ENCODE peak calls at places on chromosomes 3 and 15, in five cellular contexts. J, G, Q, C and B are unnamed samples.

GRCh38 chr3:99637381-99638111 is 848 bp upstream of the COL8A1 start:
- DNase-seq in J (no peak), G (no peak), Q (peak), C (peak), B (no peak)

GRCh38 chr3:175432338-175433025 is 573.3 kb downstream of the NAALADL2 start:
- DNase-seq in J (no peak), G (no peak), Q (no peak), C (no peak), B (no peak)

GRCh38 chr15:74988007-74988800 is 7.2 kb upstream of the SCAMP5 start:
- DNase-seq in J (no peak), G (no peak), Q (peak), C (peak), B (no peak)

GRCh38 chr3:48039487-48040190 is 23.4 kb upstream of the MAP4 start:
- DNase-seq in J (no peak), G (no peak), Q (no peak), C (no peak), B (no peak)

GRCh38 chr3:181687738-181688137 is 24.0 kb upstream of the SOX2 start:
- DNase-seq in J (no peak), G (no peak), Q (no peak), C (no peak), B (no peak)

GRCh38 chr3:131216801-131217200 is 164.8 kb upstream of the NUDT16 start:
- DNase-seq in J (no peak), G (no peak), Q (peak), C (peak), B (no peak)

GRCh38 chr3:99114565-99115291 is 213.2 kb upstream of the DCBLD2 start:
- DNase-seq in J (no peak), G (no peak), Q (no peak), C (peak), B (no peak)

GRCh38 chr3:109081746-109082510 is 36.0 kb downstream of the MORC1 start:
- DNase-seq in J (no peak), G (no peak), Q (no peak), C (peak), B (no peak)

GRCh38 chr3:161354554-161354953 is 16.8 kb downstream of the SPTSSB start:
- DNase-seq in J (no peak), G (no peak), Q (no peak), C (no peak), B (no peak)

GRCh38 chr15:96948981-96949380 is 618.5 kb downstream of the NR2F2 start:
- DNase-seq in J (no peak), G (no peak), Q (no peak), C (no peak), B (no peak)

GRCh38 chr15:87645723-87646122 is 610.8 kb downstream of the NTRK3 start:
- DNase-seq in J (no peak), G (no peak), Q (no peak), C (no peak), B (no peak)

GRCh38 chr15:79060175-79060574 is 30.4 kb downstream of the RASGRF1 start:
- DNase-seq in J (no peak), G (no peak), Q (no peak), C (no peak), B (no peak)

GRCh38 chr3:132134611-132135010 is 99.8 kb upstream of the CPNE4 start:
- DNase-seq in J (no peak), G (no peak), Q (no peak), C (no peak), B (no peak)

GRCh38 chr3:187679638-187680396 is 9.6 kb upstream of the SST start:
- DNase-seq in J (peak), G (peak), Q (peak), C (peak), B (peak)

GRCh38 chr15:59360305-59360704 is 12.4 kb downstream of the MYO1E start:
- DNase-seq in J (no peak), G (no peak), Q (no peak), C (no peak), B (no peak)

GRCh38 chr3:67381667-67382272 is 272.6 kb downstream of the SUCLG2 start:
- DNase-seq in J (no peak), G (no peak), Q (no peak), C (no peak), B (no peak)

GRCh38 chr3:190541008-190541407 is 27.1 kb downstream of the IL1RAP start:
- DNase-seq in J (no peak), G (no peak), Q (no peak), C (no peak), B (no peak)

GRCh38 chr3:34015204-34016142 is 217.0 kb downstream of the PDCD6IP start:
- DNase-seq in J (no peak), G (no peak), Q (no peak), C (no peak), B (no peak)

GRCh38 chr3:151228291-151229125 is 25.5 kb upstream of the GPR171 start:
- DNase-seq in J (no peak), G (no peak), Q (no peak), C (no peak), B (no peak)

GRCh38 chr15:59457103-59457502 is 19.1 kb downstream of the FAM81A start:
- DNase-seq in J (no peak), G (no peak), Q (no peak), C (no peak), B (no peak)

GRCh38 chr3:122679467-122680291 is 960 bp upstream of the PARP14 start:
- DNase-seq in J (peak), G (peak), Q (peak), C (peak), B (no peak)

GRCh38 chr3:51311055-51311454 is 74.0 kb upstream of the MANF start:
- DNase-seq in J (no peak), G (no peak), Q (no peak), C (no peak), B (no peak)

GRCh38 chr15:52095597-52096262 is 16.8 kb downstream of the BCL2L10 start:
- DNase-seq in J (no peak), G (no peak), Q (no peak), C (no peak), B (no peak)

GRCh38 chr3:108780235-108780634 is 23.0 kb upstream of the RETNLB start:
- DNase-seq in J (peak), G (peak), Q (no peak), C (no peak), B (no peak)

GRCh38 chr3:15269091-15269989 is 63.0 kb downstream of the SH3BP5 start:
- DNase-seq in J (peak), G (peak), Q (peak), C (peak), B (peak)

GRCh38 chr15:59751552-59752413 is 62.7 kb upstream of the BNIP2 start:
- DNase-seq in J (no peak), G (no peak), Q (no peak), C (no peak), B (no peak)

GRCh38 chr3:46632792-46633191 is 20.5 kb downstream of the FAM240A start:
- DNase-seq in J (no peak), G (peak), Q (no peak), C (peak), B (no peak)

GRCh38 chr15:31303434-31304073 is 23.1 kb upstream of the KLF13 start:
- DNase-seq in J (no peak), G (peak), Q (no peak), C (no peak), B (no peak)

GRCh38 chr3:120093119-120093922 is 926 bp downstream of the GSK3B start:
- DNase-seq in J (no peak), G (peak), Q (peak), C (peak), B (no peak)

GRCh38 chr3:100503450-100503849 is 11.0 kb downstream of the TMEM45A start:
- DNase-seq in J (no peak), G (no peak), Q (no peak), C (no peak), B (no peak)

GRCh38 chr15:91704343-91704742 is 149.2 kb upstream of the SLCO3A1 start:
- DNase-seq in J (no peak), G (no peak), Q (no peak), C (no peak), B (no peak)

GRCh38 chr3:128471720-128472119 is 5.0 kb upstream of the DNAJB8 start:
- DNase-seq in J (no peak), G (no peak), Q (no peak), C (no peak), B (no peak)

GRCh38 chr3:128470134-128470915 is 3.6 kb upstream of the DNAJB8 start:
- DNase-seq in J (no peak), G (no peak), Q (no peak), C (no peak), B (no peak)

GRCh38 chr3:128473737-128474136 is 7.0 kb upstream of the DNAJB8 start:
- DNase-seq in J (no peak), G (no peak), Q (no peak), C (no peak), B (no peak)

GRCh38 chr3:128473180-128473519 is 6.5 kb upstream of the DNAJB8 start:
- DNase-seq in J (no peak), G (no peak), Q (no peak), C (no peak), B (no peak)

DNA sequence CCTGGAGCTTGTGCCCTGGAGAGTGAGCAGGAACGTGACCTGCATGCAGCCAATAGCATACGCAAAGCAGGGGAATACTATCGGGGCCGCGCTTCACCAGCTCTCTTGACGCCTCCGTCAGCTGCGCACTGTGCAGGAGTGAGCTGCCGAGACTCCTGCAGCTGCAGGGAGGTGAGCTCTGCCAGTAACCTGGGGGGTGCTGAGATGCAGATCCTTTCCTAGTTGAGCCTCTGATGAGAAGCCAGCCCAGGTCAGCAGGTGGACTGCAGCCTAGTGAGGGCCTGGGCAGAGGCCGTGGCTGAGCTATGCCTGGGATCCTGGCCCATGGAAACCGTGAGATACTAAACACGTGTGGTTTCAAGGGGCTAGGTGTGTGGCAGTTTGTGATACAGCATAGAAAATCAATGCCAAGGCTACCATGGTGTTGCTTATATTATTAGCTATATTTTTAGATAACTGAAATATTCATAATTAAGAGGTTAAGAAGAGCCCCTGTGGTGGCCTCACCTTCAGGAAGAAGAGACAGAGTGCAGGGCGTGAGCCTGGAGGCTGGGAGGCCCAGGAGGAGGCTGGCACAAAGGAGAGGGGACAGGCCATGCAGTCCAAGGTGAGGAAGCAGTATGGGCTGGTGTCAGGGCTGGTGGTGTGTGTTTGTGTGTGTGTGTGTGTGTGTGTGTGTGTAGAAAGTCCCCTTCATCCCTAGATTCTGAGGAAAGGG is 5.9 kb upstream of the DNAJB8 start:
- DNase-seq in J (no peak), G (no peak), Q (no peak), C (no peak), B (no peak)
- TF ChIP-seq POLR2A in J (no peak), G (no peak), Q (no peak), C (no peak), B (no peak)

GRCh38 chr3:43621406-43621973 is 321 bp downstream of the ANO10 start:
- DNase-seq in J (peak), G (no peak), Q (no peak), C (peak), B (no peak)
- TF ChIP-seq POLR2A in J (peak), G (no peak), Q (peak), C (peak), B (no peak)

DNA sequence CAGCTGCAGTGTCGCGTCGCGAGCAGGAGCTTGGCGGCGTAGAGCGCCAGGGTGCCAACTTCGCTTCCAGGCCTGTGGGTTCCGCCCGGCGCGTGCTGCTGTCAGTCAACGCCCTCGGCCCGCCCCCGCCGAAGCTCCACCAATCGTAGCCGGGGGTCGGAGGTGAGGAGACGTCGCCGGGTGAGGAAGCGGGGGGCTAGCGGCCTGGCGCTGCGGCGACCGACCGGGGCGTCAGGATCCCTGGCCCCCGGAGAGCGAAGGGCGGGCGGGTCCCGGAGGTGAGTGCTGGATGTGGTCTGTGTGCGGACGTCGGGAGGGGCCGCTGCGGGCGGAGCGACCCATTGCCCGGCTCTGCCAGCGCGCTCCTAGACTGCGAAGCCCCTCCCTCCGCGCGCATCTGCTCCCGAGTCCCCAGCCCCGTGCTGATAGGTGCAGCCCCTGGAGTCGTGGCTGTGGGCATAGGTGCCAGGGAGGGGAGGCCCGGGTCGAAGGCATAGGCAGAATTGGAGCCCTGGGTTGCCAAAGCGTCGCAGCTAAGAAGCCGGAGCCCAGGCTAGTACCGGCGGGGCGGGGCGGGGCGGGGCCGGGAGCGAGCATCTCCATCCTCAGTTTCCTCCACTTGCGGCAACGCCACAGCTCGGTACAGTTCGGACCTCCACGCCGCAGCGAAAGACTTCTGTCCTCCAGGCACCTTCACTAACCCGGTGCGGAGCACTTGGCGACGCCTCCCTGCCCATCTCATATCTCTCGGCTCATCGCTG is at the start of gene NXPE3:
- DNase-seq in J (peak), G (peak), Q (peak), C (peak), B (peak)
- TF ChIP-seq POLR2A in J (no peak), G (peak), Q (peak), C (no peak), B (no peak)

DNA sequence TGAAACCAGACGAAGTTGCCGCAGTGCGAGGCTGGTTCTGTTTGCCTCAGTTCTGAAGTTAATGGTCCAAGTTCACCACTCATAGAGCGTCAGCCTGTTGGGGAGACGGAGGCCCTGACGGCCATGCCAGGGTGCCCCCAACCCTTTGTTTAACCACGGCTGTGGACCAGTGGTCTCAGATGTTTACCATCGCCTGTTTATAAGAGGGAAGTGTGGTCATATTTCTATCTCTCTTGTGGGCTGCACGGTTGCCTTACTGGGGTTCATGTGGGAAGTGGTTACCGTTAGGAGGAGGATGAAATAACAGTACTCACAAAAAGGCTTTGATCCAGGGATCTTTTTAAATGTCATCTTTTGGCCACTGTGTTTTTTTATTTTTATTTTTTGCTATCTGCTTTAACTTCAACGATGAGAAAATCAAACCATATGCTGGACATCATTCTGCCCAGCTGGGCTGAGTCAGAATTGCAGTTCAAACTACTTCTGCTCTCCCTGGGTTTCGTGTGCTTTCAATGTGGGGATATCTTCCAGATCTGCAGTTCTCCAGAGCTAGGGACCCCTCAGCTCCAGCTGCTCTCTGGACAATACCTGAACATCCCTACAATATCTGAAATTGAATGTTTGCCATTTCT is 17.8 kb downstream of the SMAD3 start:
- DNase-seq in J (peak), G (no peak), Q (no peak), C (no peak), B (no peak)
- TF ChIP-seq POLR2A in J (no peak), G (no peak), Q (no peak), C (no peak), B (no peak)

GRCh38 chr3:149970716-149971402 is at the start of gene PFN2:
- DNase-seq in J (peak), G (peak), Q (peak), C (peak), B (peak)
- TF ChIP-seq POLR2A in J (peak), G (peak), Q (peak), C (peak), B (no peak)

GRCh38 chr15:82262422-82263026 is at the start of the genes EFL1 and SAXO2:
- DNase-seq in J (peak), G (peak), Q (peak), C (peak), B (peak)
- TF ChIP-seq POLR2A in J (peak), G (peak), Q (no peak), C (peak), B (no peak)

DNA sequence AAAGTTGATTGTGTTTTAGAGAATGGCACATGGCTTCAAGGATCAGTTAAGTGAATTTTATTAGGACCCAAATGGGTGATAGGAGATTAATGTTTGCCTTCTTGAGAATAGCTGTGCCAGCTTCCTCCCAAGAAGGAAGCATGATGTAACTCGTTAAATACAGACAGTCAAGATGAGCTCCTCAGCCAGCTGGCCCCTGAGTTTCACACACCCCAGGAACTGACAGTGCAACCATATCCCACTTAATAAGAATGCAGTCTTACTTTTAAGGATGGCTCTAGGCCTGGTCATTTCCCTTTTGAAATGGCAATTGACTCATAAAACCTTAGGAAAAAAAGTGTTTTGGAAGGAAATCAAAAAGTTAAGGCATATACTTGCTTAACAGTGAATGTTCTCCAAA is 472.8 kb upstream of the KCNMB2 start:
- DNase-seq in J (no peak), G (no peak), Q (no peak), C (no peak), B (no peak)
- TF ChIP-seq POLR2A in J (no peak), G (no peak), Q (no peak), C (no peak), B (no peak)

GRCh38 chr3:102025568-102025967 is 176.3 kb downstream of the NFKBIZ start:
- DNase-seq in J (no peak), G (no peak), Q (no peak), C (no peak), B (no peak)
- TF ChIP-seq POLR2A in J (no peak), G (no peak), Q (no peak), C (no peak), B (no peak)